ENCODE peak calls at places on chromosomes 2 and 18, in eight cellular contexts. Z, U, S, N, M, B, I and E are unnamed samples.
A peak's percentile ranks its signal among the peaks of the same experiment; 100 is the strongest.

GRCh38 chr2:201257381-201257940 is 2.9 kb upstream of the CASP8 start:
- DNase-seq in Z (no peak), U (no peak), S (peak; percentile 94), N (peak; percentile 41), M (no peak), B (peak; percentile 46), I (peak; percentile 53), E (no peak)

GRCh38 chr2:85922210-85922609 is 33.4 kb upstream of the ST3GAL5 start:
- DNase-seq in Z (no peak), U (no peak), S (no peak), N (no peak), M (no peak), B (no peak), I (no peak), E (no peak)

GRCh38 chr2:127121776-127122176 is 14.8 kb upstream of the BIN1 start:
- DNase-seq in Z (peak; percentile 28), U (no peak), S (no peak), N (no peak), M (no peak), B (no peak), I (no peak), E (peak; percentile 13)

GRCh38 chr2:194223173-194223670 is 1433.8 kb upstream of the SLC39A10 start:
- DNase-seq in Z (no peak), U (no peak), S (no peak), N (no peak), M (no peak), B (no peak), I (no peak), E (no peak)

GRCh38 chr2:220280741-220281140 is 653.3 kb downstream of the SLC4A3 start:
- DNase-seq in Z (no peak), U (no peak), S (no peak), N (no peak), M (no peak), B (no peak), I (no peak), E (no peak)

GRCh38 chr18:48841381-48842258 is 109.1 kb downstream of the SMAD7 start:
- DNase-seq in Z (peak; percentile 66), U (no peak), S (no peak), N (no peak), M (peak; percentile 31), B (peak; percentile 63), I (no peak), E (no peak)

GRCh38 chr2:40218679-40219078 is 233.2 kb downstream of the SLC8A1 start:
- DNase-seq in Z (peak; percentile 61), U (peak; percentile 67), S (no peak), N (no peak), M (peak; percentile 67), B (no peak), I (no peak), E (peak; percentile 11)

GRCh38 chr2:18369750-18370149 is 190.7 kb downstream of the RDH14 start:
- DNase-seq in Z (peak; percentile 47), U (peak; percentile 43), S (no peak), N (no peak), M (no peak), B (no peak), I (no peak), E (peak; percentile 24)

GRCh38 chr2:240651185-240651584 is 25.9 kb downstream of the GPR35 start:
- DNase-seq in Z (no peak), U (no peak), S (no peak), N (no peak), M (no peak), B (no peak), I (no peak), E (no peak)

GRCh38 chr2:60745761-60746160 is 10.3 kb upstream of the PAPOLG start:
- DNase-seq in Z (no peak), U (no peak), S (peak; percentile 80), N (no peak), M (no peak), B (no peak), I (no peak), E (no peak)

GRCh38 chr2:18045230-18045629 is 166.8 kb downstream of the KCNS3 start:
- DNase-seq in Z (no peak), U (no peak), S (no peak), N (no peak), M (no peak), B (no peak), I (no peak), E (no peak)

GRCh38 chr2:1655461-1655860 is 88.9 kb downstream of the PXDN start:
- DNase-seq in Z (no peak), U (no peak), S (no peak), N (no peak), M (no peak), B (no peak), I (no peak), E (no peak)

GRCh38 chr2:170359466-170359865 is 181.5 kb downstream of the MYO3B start:
- DNase-seq in Z (no peak), U (no peak), S (no peak), N (no peak), M (no peak), B (no peak), I (no peak), E (no peak)

GRCh38 chr2:234178309-234179030 is 128.0 kb downstream of the SPP2 start:
- DNase-seq in Z (peak; percentile 8), U (peak; percentile 87), S (peak; percentile 0), N (peak; percentile 10), M (no peak), B (peak; percentile 59), I (no peak), E (no peak)

GRCh38 chr2:21468609-21469008 is 344.8 kb downstream of the TDRD15 start:
- DNase-seq in Z (no peak), U (no peak), S (no peak), N (no peak), M (no peak), B (no peak), I (no peak), E (no peak)

GRCh38 chr18:32383040-32383819 is 87.5 kb downstream of the GAREM1 start:
- DNase-seq in Z (peak; percentile 1), U (peak; percentile 84), S (no peak), N (no peak), M (no peak), B (peak; percentile 66), I (no peak), E (peak; percentile 19)

GRCh38 chr2:25894135-25894830 is 16.0 kb upstream of the ASXL2 start:
- DNase-seq in Z (peak; percentile 55), U (peak; percentile 29), S (no peak), N (no peak), M (no peak), B (peak; percentile 11), I (no peak), E (peak; percentile 12)

GRCh38 chr2:34652636-34653035 is 1053.5 kb upstream of the FAM98A start:
- DNase-seq in Z (peak; percentile 3), U (peak; percentile 49), S (peak; percentile 4), N (no peak), M (no peak), B (peak; percentile 60), I (no peak), E (no peak)

GRCh38 chr2:22360735-22361374 is 1024.1 kb upstream of the KLHL29 start:
- DNase-seq in Z (no peak), U (peak; percentile 33), S (no peak), N (no peak), M (no peak), B (peak; percentile 24), I (no peak), E (no peak)

GRCh38 chr2:172449916-172450550 is 22.6 kb downstream of the ITGA6 start:
- DNase-seq in Z (peak; percentile 87), U (no peak), S (no peak), N (no peak), M (no peak), B (no peak), I (no peak), E (peak; percentile 67)

GRCh38 chr2:120565095-120565460 is 170.6 kb upstream of the GLI2 start:
- DNase-seq in Z (no peak), U (no peak), S (no peak), N (no peak), M (no peak), B (no peak), I (no peak), E (no peak)

GRCh38 chr2:33583194-33583938 is 15.7 kb downstream of the FAM98A start:
- DNase-seq in Z (peak; percentile 53), U (peak; percentile 63), S (peak; percentile 57), N (no peak), M (no peak), B (peak; percentile 49), I (peak; percentile 26), E (peak; percentile 39)

GRCh38 chr2:201795608-201796477 is 10.5 kb upstream of the CDK15 start:
- DNase-seq in Z (peak; percentile 74), U (peak; percentile 72), S (peak; percentile 56), N (no peak), M (peak; percentile 46), B (peak; percentile 53), I (peak; percentile 41), E (peak; percentile 65)

GRCh38 chr18:74316257-74317180 is 880 bp downstream of the C18orf63 start:
- DNase-seq in Z (peak; percentile 94), U (peak; percentile 88), S (no peak), N (no peak), M (no peak), B (no peak), I (no peak), E (peak; percentile 86)

GRCh38 chr2:238726670-238727584 is 121.0 kb upstream of the TWIST2 start:
- DNase-seq in Z (no peak), U (no peak), S (no peak), N (no peak), M (no peak), B (no peak), I (no peak), E (no peak)

GRCh38 chr2:24824966-24825882 is 32.0 kb downstream of the CENPO start:
- DNase-seq in Z (no peak), U (no peak), S (peak; percentile 48), N (no peak), M (no peak), B (no peak), I (peak; percentile 54), E (no peak)

GRCh38 chr2:70123829-70124117 is 36.5 kb downstream of the PCBP1 start:
- DNase-seq in Z (no peak), U (no peak), S (no peak), N (no peak), M (no peak), B (no peak), I (no peak), E (no peak)

GRCh38 chr2:10977003-10977402 is 65.3 kb downstream of the KCNF1 start:
- DNase-seq in Z (no peak), U (peak; percentile 28), S (peak; percentile 8), N (no peak), M (no peak), B (no peak), I (no peak), E (no peak)

GRCh38 chr2:158359846-158360245 is 96.7 kb downstream of the CCDC148 start:
- DNase-seq in Z (peak; percentile 66), U (peak; percentile 29), S (peak; percentile 25), N (peak; percentile 1), M (no peak), B (peak; percentile 17), I (no peak), E (no peak)

GRCh38 chr18:79953921-79954651 is 2.6 kb upstream of the SLC66A2 start:
- DNase-seq in Z (no peak), U (no peak), S (no peak), N (no peak), M (no peak), B (peak; percentile 75), I (no peak), E (no peak)

GRCh38 chr18:3972291-3972985 is 482.7 kb downstream of the DLGAP1 start:
- DNase-seq in Z (no peak), U (no peak), S (no peak), N (no peak), M (no peak), B (no peak), I (no peak), E (peak; percentile 12)

GRCh38 chr2:71831208-71831577 is 316.5 kb downstream of the CYP26B1 start:
- DNase-seq in Z (peak; percentile 96), U (peak; percentile 93), S (no peak), N (no peak), M (no peak), B (peak; percentile 51), I (no peak), E (peak; percentile 93)

GRCh38 chr2:126639276-126639675 is 16.7 kb upstream of the GYPC start:
- DNase-seq in Z (no peak), U (no peak), S (no peak), N (no peak), M (no peak), B (no peak), I (no peak), E (no peak)

GRCh38 chr18:778194-779007 is 33.6 kb downstream of the YES1 start:
- DNase-seq in Z (no peak), U (peak; percentile 21), S (no peak), N (no peak), M (no peak), B (no peak), I (no peak), E (no peak)